ENCODE peak calls at places on chromosomes 13 and 19, in ten cellular contexts. T is cardiac muscle cell, Q is brain microvascular endothelial cell, A is Caco-2, B is breast epithelium, M is fibroblast of the aortic adventitia, X is IMR-90, C is cardiac fibroblast, K is A549, G is tibial artery. R is an unnamed sample.
A peak's percentile ranks its signal among the peaks of the same experiment; 100 is the strongest.

GRCh38 chr19:10961763-10962536 is 1.1 kb downstream of the SMARCA4 start:
- DNase-seq in A (no peak), G (no peak), C (peak; percentile 34), K (no peak), X (peak; percentile 12), T (no peak), B (no peak), Q (no peak), M (peak; percentile 28), R (peak; percentile 23)

GRCh38 chr13:72983085-72983768 is 75.6 kb upstream of the KLF5 start:
- DNase-seq in M (peak; percentile 78), K (no peak), T (no peak), Q (peak; percentile 25), G (no peak), B (no peak), C (peak; percentile 87), A (peak; percentile 48), X (peak; percentile 69), R (peak; percentile 89)

GRCh38 chr19:28284389-28284788 is 928.6 kb downstream of the UQCRFS1 start:
- DNase-seq in Q (no peak), X (no peak), M (no peak), G (no peak), T (no peak), B (no peak), C (no peak), K (no peak), A (no peak), R (no peak)

GRCh38 chr19:5127710-5128109 is 158.8 kb downstream of the KDM4B start:
- DNase-seq in K (no peak), C (no peak), B (no peak), G (no peak), T (no peak), A (no peak), X (no peak), M (no peak), Q (no peak), R (no peak)

GRCh38 chr13:49731766-49732165 is 40.5 kb upstream of the EBPL start:
- DNase-seq in A (no peak), X (peak; percentile 91), K (no peak), Q (peak; percentile 68), M (peak; percentile 78), B (no peak), T (no peak), C (peak; percentile 77), G (no peak), R (peak; percentile 82)

GRCh38 chr13:103539265-103539664 is 473.0 kb upstream of the SLC10A2 start:
- DNase-seq in G (no peak), K (no peak), M (no peak), X (no peak), A (no peak), B (no peak), T (peak; percentile 75), Q (no peak), C (no peak), R (no peak)

GRCh38 chr19:32438751-32439150 is 33.2 kb downstream of the DPY19L3 start:
- DNase-seq in A (no peak), M (no peak), T (no peak), G (no peak), B (no peak), K (no peak), X (no peak), Q (no peak), C (no peak), R (no peak)

GRCh38 chr13:95948646-95949045 is 104.6 kb downstream of the UGGT2 start:
- DNase-seq in A (no peak), G (no peak), T (no peak), B (no peak), C (peak; percentile 75), M (peak; percentile 15), X (peak; percentile 47), K (no peak), Q (peak; percentile 75), R (peak; percentile 6)

GRCh38 chr19:56372281-56372680 is 21.1 kb downstream of the ZNF582 start:
- DNase-seq in A (no peak), Q (no peak), K (no peak), C (peak; percentile 20), B (no peak), T (no peak), G (no peak), M (no peak), X (no peak), R (no peak)

GRCh38 chr13:80217614-80218456 is 123.1 kb downstream of the SPRY2 start:
- DNase-seq in T (no peak), K (peak; percentile 31), G (no peak), A (no peak), X (peak; percentile 71), C (peak; percentile 81), B (no peak), M (peak; percentile 84), Q (peak; percentile 93), R (peak; percentile 23)

GRCh38 chr19:51689751-51690358 is 3.3 kb upstream of the SPACA6 start:
- DNase-seq in Q (peak; percentile 24), K (peak; percentile 87), C (peak; percentile 28), T (peak; percentile 85), X (no peak), M (peak; percentile 31), G (no peak), B (no peak), A (peak; percentile 69), R (peak; percentile 82)

GRCh38 chr13:47251771-47252170 is 354.9 kb upstream of the HTR2A start:
- DNase-seq in G (no peak), K (no peak), Q (no peak), C (no peak), X (no peak), M (peak; percentile 57), B (no peak), T (no peak), A (no peak), R (no peak)

GRCh38 chr13:28603033-28603664 is 55.8 kb upstream of the POMP start:
- DNase-seq in Q (no peak), K (no peak), T (no peak), M (no peak), G (no peak), X (peak; percentile 41), C (no peak), A (no peak), B (no peak), R (no peak)

GRCh38 chr13:101258071-101258470 is 158.2 kb downstream of the NALCN start:
- DNase-seq in Q (peak; percentile 98), K (peak; percentile 63), T (no peak), B (no peak), C (peak; percentile 98), X (peak; percentile 86), G (no peak), A (no peak), M (peak; percentile 62), R (peak; percentile 76)

GRCh38 chr13:95643814-95644598 is 500 bp downstream of the DZIP1 start:
- DNase-seq in A (no peak), G (no peak), T (peak; percentile 58), M (peak; percentile 49), C (peak; percentile 49), Q (peak; percentile 37), K (peak; percentile 48), B (no peak), X (peak; percentile 35), R (peak; percentile 49)

GRCh38 chr19:50498219-50499056 is 12.6 kb downstream of the JOSD2 start:
- DNase-seq in A (no peak), K (no peak), X (no peak), G (no peak), B (no peak), M (no peak), Q (no peak), C (no peak), T (no peak), R (no peak)

GRCh38 chr13:43895940-43896339 is 16.2 kb downstream of the LACC1 start:
- DNase-seq in A (no peak), Q (no peak), C (no peak), G (no peak), X (peak; percentile 65), K (no peak), T (no peak), M (no peak), B (peak; percentile 44), R (peak; percentile 59)

DNA sequence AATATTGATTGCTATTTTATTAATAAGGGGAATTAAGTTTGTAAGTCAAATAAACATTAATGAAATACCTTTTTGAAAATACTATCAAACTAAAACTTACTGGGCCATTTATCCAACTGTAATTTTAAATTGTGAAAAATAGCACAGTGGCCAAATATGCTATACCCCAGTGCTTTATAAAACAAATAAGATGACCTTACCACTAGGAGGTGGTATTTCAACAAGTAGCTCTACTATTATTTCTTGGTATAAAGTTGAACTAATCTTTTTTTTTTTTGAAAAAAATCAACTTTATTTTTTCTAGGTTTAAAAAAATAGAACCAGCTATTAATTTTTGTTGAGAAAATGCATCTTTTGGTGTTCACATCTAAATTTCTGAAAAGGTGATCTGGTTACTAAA is 14.7 kb downstream of the LACC1 start:
- DNase-seq in M (no peak), C (no peak), B (no peak), K (no peak), Q (no peak), T (no peak), A (no peak), G (no peak), X (no peak), R (no peak)
- TF ChIP-seq CTCF in M (peak; percentile 24), C (peak; percentile 19), B (no peak), K (peak; percentile 20), Q (peak; percentile 14), T (peak; percentile 13), A (peak; percentile 6), G (no peak), X (peak; percentile 30), R (no peak)

DNA sequence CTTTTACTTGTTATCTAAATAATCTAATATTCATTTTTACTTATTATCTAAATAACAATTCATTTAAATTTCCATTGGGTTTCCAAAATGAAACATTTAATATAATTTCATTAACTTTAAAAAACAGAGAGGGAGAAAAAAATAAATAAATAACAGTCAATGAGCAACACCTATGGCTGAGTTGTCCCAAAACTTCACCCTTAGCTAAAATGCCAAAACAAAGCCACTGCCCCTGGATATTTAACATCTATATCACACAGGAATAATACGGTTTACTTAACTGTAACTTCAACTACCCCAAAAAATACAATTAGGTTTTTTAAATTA is 570 bp downstream of the ELF1 start:
- DNase-seq in A (no peak), X (no peak), M (no peak), C (no peak), G (no peak), B (no peak), T (no peak), K (no peak), Q (no peak), R (no peak)
- H3K4me3 ChIP-seq in A (peak overlapping the region; percentile 26), X (no peak overlapping the region), M (peak overlapping the region; percentile 58), C (no peak overlapping the region), G (peak overlapping the region; percentile 15), B (peak overlapping the region; percentile 31), T (no peak overlapping the region), K (peak overlapping the region; percentile 54), Q (no peak overlapping the region), R (no peak overlapping the region)

DNA sequence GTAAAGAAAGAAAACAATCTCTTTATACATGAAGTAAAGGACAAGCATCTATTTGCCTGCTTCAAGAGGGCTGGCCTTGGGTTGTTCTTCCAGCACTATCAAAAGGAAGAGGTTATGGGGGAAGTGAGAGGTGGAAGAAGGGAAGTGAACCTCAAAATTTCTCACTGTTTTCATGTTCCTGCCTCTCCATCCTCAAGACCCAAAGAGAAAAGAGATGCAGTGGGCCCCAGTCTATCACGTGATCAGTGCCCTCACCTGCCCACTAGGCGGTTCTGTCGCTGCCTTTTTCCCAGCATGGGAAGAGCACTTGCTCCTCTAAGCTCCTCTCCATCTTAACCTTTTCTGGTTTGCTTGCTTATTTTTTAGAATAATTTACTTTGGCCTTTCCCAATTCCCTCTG is 6.2 kb upstream of the USP12 start:
- DNase-seq in T (no peak), A (no peak), K (no peak), Q (no peak), M (no peak), X (no peak), C (no peak), B (no peak), G (no peak), R (no peak)
- TF ChIP-seq CTCF in T (no peak), A (peak; percentile 42), K (no peak), Q (peak; percentile 19), M (no peak), X (no peak), C (no peak), B (no peak), G (no peak), R (no peak)

GRCh38 chr19:2479556-2480194 is 3.7 kb downstream of the GADD45B start:
- DNase-seq in Q (peak; percentile 51), C (peak; percentile 72), M (no peak), B (no peak), K (no peak), A (no peak), T (no peak), G (no peak), X (no peak), R (no peak)
- H3K4me3 ChIP-seq in Q (no peak overlapping the region), C (no peak overlapping the region), M (no peak overlapping the region), B (no peak overlapping the region), K (no peak overlapping the region), A (no peak overlapping the region), T (no peak overlapping the region), G (peak overlapping the region; percentile 97), X (no peak overlapping the region), R (no peak overlapping the region)

R was measured in fibroblast of villous mesenchyme.